ENCODE peak calls at places on chromosomes 2 and 18, in four cellular contexts. I is NCI-H748 treated with DMSO at 0.1 percent for 48 hours; R is CD4-positive, CD25-positive, alpha-beta regulatory T cell; Z is NCI-H1930. C is an unnamed sample.

GRCh38 chr2:182248362-182248761 is 178.5 kb downstream of the PDE1A start:
- DNase-seq in I (no peak), R (no peak), Z (no peak), C (no peak)

GRCh38 chr2:62489162-62489561 is 16.8 kb downstream of the TMEM17 start:
- DNase-seq in I (no peak), R (no peak), Z (no peak), C (no peak)

GRCh38 chr2:234754126-234754525 is 197.7 kb upstream of the SH3BP4 start:
- DNase-seq in R (no peak), Z (no peak), I (no peak), C (no peak)

GRCh38 chr18:10923671-10924070 is 225.7 kb downstream of the PIEZO2 start:
- DNase-seq in I (no peak), Z (no peak), R (no peak), C (no peak)

GRCh38 chr18:23274638-23275482 is 139.6 kb downstream of the CABLES1 start:
- DNase-seq in I (no peak), Z (no peak), R (no peak), C (no peak)

GRCh38 chr2:101501443-101501842 is 26.5 kb upstream of the RFX8 start:
- DNase-seq in R (no peak), Z (no peak), I (no peak), C (no peak)

GRCh38 chr2:88729061-88729745 is 37.7 kb downstream of the RPIA start:
- DNase-seq in I (no peak), Z (no peak), R (no peak), C (no peak)

GRCh38 chr2:66567000-66567399 is 132.1 kb downstream of the MEIS1 start:
- DNase-seq in I (no peak), R (no peak), Z (peak), C (no peak)

GRCh38 chr18:6021341-6022088 is 126.2 kb upstream of the TMEM200C start:
- DNase-seq in R (no peak), Z (no peak), I (no peak), C (no peak)

GRCh38 chr2:100988630-100989417 is 13.3 kb upstream of the RPL31 start:
- DNase-seq in Z (no peak), I (no peak), R (no peak), C (no peak)

GRCh38 chr18:331231-331771 is 63.5 kb upstream of the THOC1 start:
- DNase-seq in I (no peak), Z (no peak), R (no peak), C (no peak)

GRCh38 chr2:30382995-30383394 is 64.1 kb upstream of the LCLAT1 start:
- DNase-seq in I (peak), R (no peak), Z (no peak), C (peak)

GRCh38 chr2:202375006-202375610 is 1.0 kb upstream of the BMPR2 start:
- DNase-seq in Z (peak), R (peak), I (peak), C (peak)

GRCh38 chr2:50765590-50765989 is 266.3 kb downstream of the NRXN1 start:
- DNase-seq in Z (no peak), I (no peak), R (no peak), C (no peak)

GRCh38 chr2:238948765-238949641 is 101.1 kb downstream of the TWIST2 start:
- DNase-seq in I (no peak), Z (no peak), R (no peak), C (no peak)

GRCh38 chr2:157839162-157839801 is 36.8 kb downstream of the ACVR1 start:
- DNase-seq in R (no peak), I (peak), Z (peak), C (peak)

GRCh38 chr2:207734264-207734635 is 22.8 kb downstream of the CCNYL1 start:
- DNase-seq in I (no peak), Z (no peak), R (no peak), C (no peak)

GRCh38 chr18:33440011-33440383 is 524 bp downstream of the CCDC178 start:
- DNase-seq in I (peak), Z (peak), R (no peak), C (peak)

GRCh38 chr2:217622205-217622621 is 380.6 kb downstream of the TNS1 start:
- DNase-seq in I (peak), Z (no peak), R (no peak), C (peak)

GRCh38 chr2:176146645-176147044 is 4.7 kb upstream of the HOXD4 start:
- DNase-seq in R (no peak), Z (no peak), I (no peak), C (no peak)

GRCh38 chr2:20656561-20656960 is 5.7 kb upstream of the HS1BP3 start:
- DNase-seq in R (no peak), Z (no peak), I (no peak), C (no peak)

GRCh38 chr2:168571061-168571460 is 115.0 kb downstream of the CERS6 start:
- DNase-seq in Z (no peak), R (no peak), I (no peak), C (no peak)

GRCh38 chr18:2994603-2995432 is 18.1 kb downstream of the LPIN2 start:
- DNase-seq in I (no peak), R (peak), Z (no peak), C (no peak)

C was measured in NCI-H774.